ENCODE peak calls at places on chromosomes 12 and 14, in nine cellular contexts. I, Y, J, B, G, K, O, S and X are unnamed samples.

GRCh38 chr12:31859232-31859977 is 99.8 kb upstream of the RESF1 start:
- DNase-seq in I (peak; percentile 21), Y (no peak), J (no peak), B (peak; percentile 8), G (no peak), K (no peak), O (no peak), S (no peak), X (no peak)

GRCh38 chr12:55974308-55974724 is 438 bp downstream of the RAB5B start:
- DNase-seq in I (peak; percentile 56), Y (peak; percentile 64), J (peak; percentile 78), B (peak; percentile 66), G (peak; percentile 79), K (no peak), O (no peak), S (no peak), X (peak; percentile 66)

GRCh38 chr12:80441921-80442320 is 2.1 kb upstream of the PTPRQ start:
- DNase-seq in I (no peak), Y (no peak), J (no peak), B (no peak), G (no peak), K (no peak), O (no peak), S (no peak), X (no peak)

GRCh38 chr12:53103860-53104305 is 597 bp downstream of the SOAT2 start:
- DNase-seq in I (peak; percentile 72), Y (no peak), J (no peak), B (peak; percentile 18), G (no peak), K (no peak), O (no peak), S (no peak), X (peak; percentile 91)

GRCh38 chr14:91084516-91084915 is 24.1 kb upstream of the RPS6KA5 start:
- DNase-seq in I (no peak), Y (no peak), J (no peak), B (no peak), G (no peak), K (no peak), O (no peak), S (no peak), X (no peak)

GRCh38 chr12:115103884-115104883 is 420.2 kb upstream of the TBX3 start:
- DNase-seq in I (no peak), Y (peak; percentile 6), J (no peak), B (no peak), G (no peak), K (no peak), O (no peak), S (no peak), X (no peak)

GRCh38 chr14:65179918-65180724 is 77.8 kb upstream of the MAX start:
- DNase-seq in I (peak; percentile 52), Y (no peak), J (no peak), B (peak; percentile 42), G (no peak), K (no peak), O (peak; percentile 23), S (peak; percentile 27), X (no peak)

GRCh38 chr12:122813310-122813713 is 21.9 kb upstream of the HIP1R start:
- DNase-seq in I (peak; percentile 49), Y (no peak), J (no peak), B (no peak), G (no peak), K (no peak), O (no peak), S (no peak), X (no peak)

GRCh38 chr12:125222876-125223275 is 157.6 kb downstream of the AACS start:
- DNase-seq in I (peak; percentile 50), Y (no peak), J (no peak), B (no peak), G (no peak), K (no peak), O (no peak), S (no peak), X (no peak)

GRCh38 chr12:13061377-13061776 is 17.2 kb downstream of the FAM234B start:
- DNase-seq in I (no peak), Y (peak; percentile 46), J (no peak), B (no peak), G (no peak), K (no peak), O (no peak), S (no peak), X (no peak)

GRCh38 chr14:90510208-90510607 is 113.4 kb downstream of the CALM1 start:
- DNase-seq in I (no peak), Y (no peak), J (peak; percentile 61), B (peak; percentile 81), G (peak; percentile 57), K (no peak), O (no peak), S (no peak), X (no peak)

GRCh38 chr12:28267920-28268680 is 77.8 kb downstream of the CCDC91 start:
- DNase-seq in I (no peak), Y (no peak), J (no peak), B (no peak), G (no peak), K (no peak), O (no peak), S (no peak), X (no peak)

GRCh38 chr14:106694638-106695393 is 1168.4 kb downstream of the TMEM121 start:
- DNase-seq in I (no peak), Y (no peak), J (peak; percentile 56), B (peak; percentile 63), G (peak; percentile 0), K (no peak), O (no peak), S (no peak), X (peak; percentile 83)

GRCh38 chr14:106690333-106690891 is 1164.0 kb downstream of the TMEM121 start:
- DNase-seq in I (no peak), Y (no peak), J (no peak), B (no peak), G (no peak), K (no peak), O (no peak), S (no peak), X (no peak)

GRCh38 chr14:106686533-106686932 is 1160.2 kb downstream of the TMEM121 start:
- DNase-seq in I (no peak), Y (no peak), J (no peak), B (no peak), G (no peak), K (no peak), O (no peak), S (no peak), X (no peak)

GRCh38 chr14:106691601-106692291 is 1165.4 kb downstream of the TMEM121 start:
- DNase-seq in I (peak; percentile 53), Y (peak; percentile 7), J (peak; percentile 56), B (peak; percentile 47), G (peak; percentile 14), K (no peak), O (no peak), S (peak; percentile 21), X (peak; percentile 51)
- TF ChIP-seq CTCF in I (peak; percentile 79), Y (peak; percentile 60), J (peak; percentile 18), B (peak; percentile 10), G (peak; percentile 17), K (no peak), O (no peak), S (no peak), X (peak; percentile 11)

DNA sequence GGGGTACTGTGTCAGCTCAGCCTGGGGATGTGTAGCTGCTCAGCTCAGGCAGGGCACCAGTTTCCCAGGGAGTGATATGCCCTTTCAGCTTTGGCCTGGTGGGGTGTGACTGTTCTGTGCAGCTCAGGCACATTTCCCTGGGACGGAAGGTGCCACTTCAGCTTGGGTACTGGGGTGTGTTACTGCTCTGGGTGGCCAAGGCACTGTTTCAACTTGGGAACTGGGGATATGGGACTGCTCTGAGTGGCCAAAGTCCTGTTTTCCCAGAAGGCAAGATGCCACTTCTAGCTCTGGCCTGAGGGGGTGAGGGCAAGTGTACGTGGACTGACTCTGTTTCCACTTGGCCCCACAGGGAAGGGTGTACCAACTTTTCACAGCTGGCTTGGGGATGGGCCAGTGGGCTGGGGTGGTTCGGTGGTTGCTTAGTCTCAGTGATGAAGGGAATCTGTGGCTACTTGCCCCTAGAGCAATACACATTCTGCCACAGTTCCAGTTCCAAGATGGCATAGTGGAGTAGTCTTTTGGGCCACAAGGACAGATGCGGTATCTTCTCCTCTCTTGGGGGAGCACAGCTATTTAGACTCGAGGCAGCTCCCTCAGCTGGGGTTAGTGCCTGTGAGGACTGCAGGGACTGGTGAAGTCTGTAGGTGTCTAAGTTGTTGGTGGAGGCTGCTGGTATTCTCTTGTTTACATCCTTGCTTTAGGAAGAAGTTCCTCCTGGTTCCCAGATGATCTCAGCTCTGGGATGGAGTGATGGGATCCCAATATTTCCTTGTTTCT is 26.4 kb downstream of the TBC1D15 start:
- DNase-seq in I (no peak), Y (no peak), J (no peak), B (no peak), G (no peak), K (no peak), O (no peak), S (no peak), X (no peak)
- H3K4me3 ChIP-seq in I (no peak overlapping the region), Y (no peak overlapping the region), J (no peak overlapping the region), B (no peak overlapping the region), G (no peak overlapping the region), K (no peak overlapping the region), O (no peak overlapping the region), S (no peak overlapping the region), X (no peak overlapping the region)

DNA sequence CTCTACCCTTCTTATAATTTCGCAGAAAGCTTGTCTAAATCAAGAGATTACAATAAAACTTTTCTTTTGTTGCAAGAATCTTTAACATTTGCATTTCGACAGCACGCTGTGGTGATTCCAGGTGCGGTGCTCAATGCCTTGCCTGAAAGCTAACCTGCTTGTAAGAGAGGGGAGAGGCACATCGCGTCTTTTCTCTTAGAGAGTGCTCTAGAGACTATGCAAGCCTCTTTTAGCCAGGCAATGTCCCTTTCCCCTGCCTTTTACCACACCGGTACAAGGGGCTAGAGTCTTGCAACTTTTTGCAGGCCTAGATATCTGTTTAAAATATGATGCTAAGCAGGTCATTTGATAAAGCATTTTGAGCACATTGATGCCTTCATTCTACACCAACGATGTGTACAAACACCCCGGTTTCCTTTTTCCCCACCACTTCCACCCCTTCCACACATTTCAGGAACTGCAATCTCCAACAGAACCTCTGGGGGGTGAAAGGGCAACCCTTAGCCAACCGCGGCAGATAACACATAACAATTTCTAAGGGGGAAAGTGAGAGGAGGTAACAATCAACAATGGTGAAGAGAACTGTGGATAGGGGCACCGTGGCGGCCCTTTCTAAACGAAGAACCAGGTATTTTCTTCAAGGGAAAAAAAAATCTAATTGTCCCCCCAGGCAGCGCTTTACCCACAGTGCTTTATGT is 1.3 kb downstream of the KITLG start:
- DNase-seq in I (no peak), Y (peak; percentile 6), J (no peak), B (peak; percentile 43), G (peak; percentile 77), K (no peak), O (no peak), S (no peak), X (no peak)
- H3K27ac ChIP-seq in I (no peak overlapping the region), Y (no peak overlapping the region), J (peak overlapping the region; percentile 81), B (peak overlapping the region; percentile 90), G (peak overlapping the region; percentile 2), K (peak overlapping the region; percentile 89), O (peak overlapping the region; percentile 82), S (peak overlapping the region; percentile 64), X (no peak overlapping the region)

GRCh38 chr12:34626363-34627157 is 604.3 kb downstream of the ALG10 start:
- DNase-seq in I (no peak), Y (no peak), J (no peak), B (no peak), G (no peak), K (no peak), O (no peak), S (no peak), X (no peak)

DNA sequence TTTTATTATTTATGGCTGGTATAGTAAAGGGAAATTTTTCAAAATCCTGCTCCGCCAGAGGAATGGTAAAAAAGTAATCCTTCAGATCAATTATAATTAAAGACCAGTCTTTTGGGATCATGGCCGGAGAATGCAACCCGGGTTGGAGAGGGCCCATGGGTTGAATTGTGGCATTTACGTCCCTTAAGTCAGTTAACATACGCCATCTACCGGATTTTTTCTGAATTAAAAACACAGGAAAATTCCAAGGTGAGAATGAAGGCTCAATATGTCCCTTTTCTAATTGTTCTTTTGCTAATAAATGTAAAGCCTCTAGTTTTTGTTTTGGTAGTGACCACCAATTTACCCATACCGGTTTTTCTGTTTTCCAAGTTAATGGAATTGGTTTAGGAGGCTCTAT is 602.8 kb downstream of the ALG10 start:
- DNase-seq in I (peak; percentile 10), Y (no peak), J (no peak), B (no peak), G (peak; percentile 43), K (no peak), O (no peak), S (no peak), X (peak; percentile 4)
- TF ChIP-seq CTCF in I (peak; percentile 69), Y (peak; percentile 29), J (peak; percentile 19), B (no peak), G (peak; percentile 27), K (no peak), O (no peak), S (no peak), X (no peak)